ENCODE peak calls at places on chromosomes 1 and 21, in seven cellular contexts. B is uterus, W is body of pancreas, X is Peyer's patch, A is endodermal cell, C is esophagus muscularis mucosa, K is right cardiac atrium. L is an unnamed sample.

GRCh38 chr1:119101563-119101962 is 38.9 kb downstream of the WARS2 start:
- DNase-seq in W (peak; percentile 31), A (no peak), B (no peak), X (no peak), K (no peak), C (no peak), L (no peak)

GRCh38 chr21:17784604-17785402 is 34.4 kb downstream of the C21orf91 start:
- DNase-seq in B (no peak), W (no peak), A (no peak), C (no peak), K (no peak), X (no peak), L (no peak)

GRCh38 chr21:39788383-39788782 is 43.4 kb downstream of the IGSF5 start:
- DNase-seq in X (peak; percentile 16), W (peak; percentile 87), B (peak; percentile 43), K (peak; percentile 80), A (peak; percentile 92), C (peak; percentile 94), L (no peak)

GRCh38 chr1:230986976-230987375 is 8.1 kb downstream of the ARV1 start:
- DNase-seq in B (no peak), A (no peak), C (no peak), W (no peak), X (no peak), K (no peak), L (peak; percentile 34)

GRCh38 chr1:151444791-151445177 is 14.5 kb downstream of the POGZ start:
- DNase-seq in A (no peak), C (no peak), W (no peak), X (no peak), B (no peak), K (no peak), L (no peak)

GRCh38 chr1:41461790-41462679 is 22.4 kb downstream of the EDN2 start:
- DNase-seq in C (no peak), A (no peak), X (no peak), B (no peak), K (no peak), W (no peak), L (no peak)

GRCh38 chr1:8905582-8906191 is 27.2 kb upstream of the ENO1 start:
- DNase-seq in A (no peak), X (no peak), B (no peak), K (no peak), W (no peak), C (no peak), L (no peak)

GRCh38 chr1:220810179-220810653 is 23.5 kb downstream of the MTARC1 start:
- DNase-seq in B (peak; percentile 76), W (peak; percentile 87), A (peak; percentile 90), X (peak; percentile 72), K (peak; percentile 85), C (no peak), L (peak; percentile 66)

GRCh38 chr21:44353200-44353970 is at the start of gene TRPM2:
- DNase-seq in B (peak; percentile 70), K (peak; percentile 72), W (peak; percentile 67), X (peak; percentile 73), C (no peak), A (no peak), L (no peak)
- H3K4me3 ChIP-seq in B (no peak within 1 kb of the TSS), K (no peak within 1 kb of the TSS), W (no peak within 1 kb of the TSS), X (peak within 1 kb of the TSS; percentile 37), C (peak within 1 kb of the TSS; percentile 18), A (no peak within 1 kb of the TSS), L (no peak within 1 kb of the TSS)

GRCh38 chr1:6700853-6701436 is 671 bp downstream of the DNAJC11 start:
- DNase-seq in K (no peak), C (no peak), A (no peak), B (no peak), X (no peak), W (no peak), L (no peak)
- H3K27ac ChIP-seq in K (peak overlapping the region; percentile 36), C (peak overlapping the region; percentile 91), A (peak overlapping the region; percentile 77), B (peak overlapping the region; percentile 50), X (peak overlapping the region; percentile 80), W (peak overlapping the region; percentile 82), L (peak overlapping the region; percentile 11)

DNA sequence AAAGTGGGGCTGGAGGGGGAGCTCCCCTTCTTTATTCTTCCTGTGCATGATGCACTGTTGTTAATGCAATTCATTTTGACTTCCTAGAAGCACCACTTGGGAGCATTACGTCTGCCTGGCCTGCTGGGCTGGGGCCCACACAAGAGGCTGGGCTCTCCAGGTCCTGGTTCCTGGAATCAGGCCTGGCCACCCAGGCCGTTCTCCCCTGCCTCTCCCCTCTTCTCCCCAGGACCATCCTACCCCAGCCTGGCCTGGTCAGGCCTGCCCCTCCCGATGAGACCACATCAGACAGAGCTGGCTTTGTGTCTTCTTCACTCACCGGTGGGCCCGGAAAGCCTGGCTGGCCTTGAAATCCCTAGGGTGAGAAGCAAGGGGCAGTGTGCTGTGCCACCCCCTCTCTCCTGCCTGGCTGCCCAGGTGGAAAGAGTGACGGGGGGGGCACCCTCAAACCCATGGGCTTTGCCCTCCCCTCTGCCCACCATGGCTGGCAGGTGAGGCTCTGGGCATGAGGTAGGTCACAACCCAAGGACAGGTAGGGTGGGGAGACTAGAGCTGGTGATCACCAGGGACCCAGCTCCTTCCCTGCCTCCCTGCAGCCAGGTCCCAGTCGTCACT is 20.7 kb upstream of the PEF1 start:
- DNase-seq in W (no peak), B (no peak), X (no peak), A (no peak), C (no peak), K (no peak), L (no peak)
- H3K27me3 ChIP-seq in W (no peaks in the 10 kb centered on the region), B (no peaks in the 10 kb centered on the region), X (no peaks in the 10 kb centered on the region), A (no peaks in the 10 kb centered on the region), C (no peaks in the 10 kb centered on the region), K (no peaks in the 10 kb centered on the region), L (no peaks in the 10 kb centered on the region)

DNA sequence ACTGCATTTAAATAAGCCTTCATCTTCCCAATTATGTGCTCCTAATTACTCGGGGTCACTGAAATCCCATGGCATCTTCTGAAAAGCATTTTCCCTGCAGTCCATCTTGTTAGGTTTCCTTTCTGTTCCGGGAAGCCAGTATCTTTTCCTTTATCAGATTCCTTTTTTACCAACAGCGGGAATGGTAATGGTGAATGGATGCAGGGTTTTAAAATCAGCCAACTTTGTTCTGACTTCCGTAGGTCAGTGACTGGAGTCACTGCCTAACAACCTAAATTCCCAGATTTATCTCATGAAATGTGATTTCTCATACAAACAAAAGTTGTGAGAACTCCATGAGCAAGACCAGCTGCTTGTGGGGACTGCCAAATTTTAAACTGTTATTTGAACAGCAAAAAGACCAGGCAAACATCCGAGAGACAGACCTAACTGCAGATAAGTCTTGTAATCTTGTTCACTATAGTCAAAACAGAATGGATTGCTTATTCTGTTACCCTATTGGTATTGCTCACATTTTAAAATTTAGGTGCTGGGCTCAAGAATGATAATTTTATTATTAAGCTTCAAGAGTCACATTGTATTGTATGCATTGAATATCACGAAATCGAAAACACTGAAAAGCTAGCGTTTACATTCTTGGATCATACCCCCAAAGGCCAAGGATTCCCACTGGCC is 1.2 kb upstream of the RWDD3 start:
- DNase-seq in B (peak; percentile 20), K (no peak), X (no peak), W (peak; percentile 85), C (no peak), A (no peak), L (no peak)
- H3K4me3 ChIP-seq in B (peak overlapping the region; percentile 89), K (peak overlapping the region; percentile 65), X (peak overlapping the region; percentile 79), W (peak overlapping the region; percentile 4), C (peak overlapping the region; percentile 95), A (peak overlapping the region; percentile 85), L (peak overlapping the region; percentile 64)

DNA sequence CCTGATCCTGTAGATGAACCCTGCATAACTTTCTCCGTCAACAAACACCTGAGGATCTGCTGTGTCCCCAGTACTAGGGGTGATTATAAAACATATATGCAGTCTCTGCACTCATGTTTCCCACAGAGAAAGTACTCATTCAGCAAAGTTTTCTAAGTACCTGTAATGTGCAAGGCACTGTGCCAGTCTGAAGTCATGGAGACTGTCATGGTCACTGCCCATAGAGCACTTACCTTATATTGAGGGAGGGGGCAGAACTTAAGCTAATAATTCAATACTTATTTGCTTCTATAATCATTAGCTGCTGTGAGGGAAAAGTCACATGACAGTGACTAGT is 41.2 kb downstream of the MAP3K21 start:
- DNase-seq in C (no peak), A (no peak), B (no peak), X (no peak), K (no peak), W (no peak), L (no peak)
- H3K27ac ChIP-seq in C (no peak overlapping the region), A (no peak overlapping the region), B (no peak overlapping the region), X (no peak overlapping the region), K (no peak overlapping the region), W (peak overlapping the region; percentile 48), L (no peak overlapping the region)

DNA sequence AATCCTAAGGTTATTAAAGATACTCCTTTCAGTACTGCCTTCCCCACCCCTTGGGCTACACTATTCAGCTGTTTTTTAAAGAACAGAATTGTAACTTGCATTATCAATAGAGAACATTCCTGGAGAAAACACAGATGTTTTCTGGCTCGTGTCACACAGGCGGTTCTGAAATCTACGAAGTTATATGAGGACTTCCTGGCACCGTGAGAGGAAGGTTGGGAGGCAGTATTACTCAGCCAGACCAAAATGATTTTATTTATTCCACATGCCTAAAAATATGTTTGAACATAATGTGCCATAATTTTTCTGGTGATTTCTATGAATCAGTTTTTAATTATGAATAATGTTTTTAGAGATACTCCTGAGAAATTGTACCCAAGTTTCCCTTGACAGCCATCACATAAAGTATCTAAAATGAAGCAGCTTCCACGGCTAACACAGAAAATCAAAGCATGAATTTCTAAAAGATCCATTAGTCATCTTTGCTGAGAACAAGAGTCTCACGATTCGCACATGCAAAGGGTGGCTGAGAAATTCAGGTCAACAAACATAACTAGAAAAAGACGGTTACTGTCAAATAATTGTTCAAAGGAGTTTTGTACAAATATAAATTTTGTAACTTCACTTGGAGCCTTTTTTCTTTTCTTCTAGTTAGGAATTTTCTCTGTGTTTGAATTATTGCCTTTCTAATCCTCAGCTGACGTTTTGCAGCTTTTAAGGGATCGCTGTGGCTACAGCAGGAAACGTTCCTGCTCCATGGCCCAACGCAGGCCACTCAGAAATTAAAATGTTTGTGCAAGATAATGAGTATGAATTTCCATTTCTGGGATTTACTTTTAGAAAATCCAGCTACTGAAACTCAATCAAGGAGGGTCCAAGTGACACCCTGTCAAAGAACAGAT is 8.0 kb upstream of the SIM2 start:
- DNase-seq in X (no peak), K (no peak), C (no peak), B (no peak), W (no peak), A (no peak), L (no peak)
- H3K27me3 ChIP-seq in X (peaks cover 42% of the 10 kb centered on the region), K (peaks cover 4% of the 10 kb centered on the region), C (no peaks in the 10 kb centered on the region), B (peaks cover 53% of the 10 kb centered on the region), W (peaks cover 42% of the 10 kb centered on the region), A (peaks cover 85% of the 10 kb centered on the region), L (peaks cover 84% of the 10 kb centered on the region)

DNA sequence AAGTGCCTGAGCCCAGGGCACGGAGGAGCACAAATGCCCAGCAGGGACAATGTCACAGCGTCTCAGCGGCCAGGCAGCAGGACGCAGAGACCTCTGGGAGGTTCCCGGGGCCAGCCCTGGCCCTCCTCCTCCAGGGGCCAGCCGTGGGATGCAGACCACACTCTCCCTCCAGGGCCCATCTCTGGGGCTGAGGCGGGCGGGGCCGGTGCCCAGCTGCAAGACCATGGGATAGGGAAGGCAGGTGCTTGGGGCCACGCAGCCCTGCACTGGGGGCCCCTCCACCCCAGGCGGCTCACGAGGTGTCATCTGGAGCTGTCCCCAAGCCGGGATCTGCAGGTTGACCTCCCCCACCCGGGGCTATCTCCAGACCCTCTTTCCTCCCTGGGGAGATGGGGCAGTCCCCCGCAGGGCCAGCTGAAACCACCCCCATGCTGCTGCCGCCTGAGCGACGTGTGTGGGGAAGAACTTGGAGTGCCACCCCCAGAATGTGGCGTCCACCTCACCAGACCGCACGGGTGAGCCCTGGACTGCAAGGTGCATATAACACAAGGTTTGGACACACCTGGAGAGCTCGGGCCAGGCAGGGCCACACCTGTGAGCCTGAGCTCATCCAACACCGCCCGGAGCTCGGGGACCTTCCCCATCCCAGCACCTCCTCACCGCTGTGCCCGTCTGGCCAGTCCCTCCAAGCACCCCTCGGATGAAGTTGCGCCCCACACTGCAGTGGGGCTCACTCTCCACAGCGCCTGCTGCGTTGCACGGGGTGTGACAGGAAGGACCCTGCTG is 4.1 kb upstream of the TTLL10 start:
- DNase-seq in A (peak; percentile 45), B (no peak), K (no peak), X (no peak), W (no peak), C (no peak), L (no peak)
- H3K4me3 ChIP-seq in A (no peak overlapping the region), B (no peak overlapping the region), K (no peak overlapping the region), X (no peak overlapping the region), W (no peak overlapping the region), C (no peak overlapping the region), L (no peak overlapping the region)

L was measured in AG04450.